ENCODE peak calls at places on chromosome 3, in seven cellular contexts. One of them, this sample, is unnamed. For H3K4me1, the result is how much of the 10 kb centered on the place peaks cover.

GRCh38 chr3:54865316-54865715 is 62.5 kb downstream of the LRTM1 start:
- DNase-seq in tibial nerve: no peak
- DNase-seq in spleen: no peak
- DNase-seq in endothelial cell of umbilical vein: no peak
- DNase-seq in body of pancreas: no peak
- DNase-seq in uterus: no peak
- DNase-seq in heart left ventricle: no peak
- DNase-seq in this sample: no peak

GRCh38 chr3:131036986-131037385 is 10.3 kb downstream of the NEK11 start:
- DNase-seq in tibial nerve: no peak
- DNase-seq in spleen: no peak
- DNase-seq in endothelial cell of umbilical vein: no peak
- DNase-seq in body of pancreas: no peak
- DNase-seq in uterus: no peak
- DNase-seq in heart left ventricle: no peak
- DNase-seq in this sample: no peak

GRCh38 chr3:40718681-40719080 is 193.9 kb downstream of the ZNF621 start:
- DNase-seq in tibial nerve: no peak
- DNase-seq in spleen: no peak
- DNase-seq in endothelial cell of umbilical vein: no peak
- DNase-seq in body of pancreas: no peak
- DNase-seq in uterus: no peak
- DNase-seq in heart left ventricle: no peak
- DNase-seq in this sample: no peak

GRCh38 chr3:21839592-21839991 is 88.6 kb upstream of the ZNF385D start:
- DNase-seq in tibial nerve: peak
- DNase-seq in spleen: no peak
- DNase-seq in endothelial cell of umbilical vein: no peak
- DNase-seq in body of pancreas: no peak
- DNase-seq in uterus: no peak
- DNase-seq in heart left ventricle: peak
- DNase-seq in this sample: no peak

GRCh38 chr3:30752961-30753360 is 141.5 kb downstream of the GADL1 start:
- DNase-seq in tibial nerve: no peak
- DNase-seq in spleen: no peak
- DNase-seq in endothelial cell of umbilical vein: no peak
- DNase-seq in body of pancreas: peak
- DNase-seq in uterus: no peak
- DNase-seq in heart left ventricle: no peak
- DNase-seq in this sample: no peak

GRCh38 chr3:113151475-113152031 is 59.8 kb upstream of the BOC start:
- DNase-seq in tibial nerve: no peak
- DNase-seq in spleen: no peak
- DNase-seq in endothelial cell of umbilical vein: no peak
- DNase-seq in body of pancreas: peak
- DNase-seq in uterus: peak
- DNase-seq in heart left ventricle: no peak
- DNase-seq in this sample: peak

GRCh38 chr3:183895296-183895695 is 10.6 kb upstream of the PARL start:
- DNase-seq in tibial nerve: peak
- DNase-seq in spleen: no peak
- DNase-seq in endothelial cell of umbilical vein: peak
- DNase-seq in body of pancreas: peak
- DNase-seq in uterus: no peak
- DNase-seq in heart left ventricle: no peak
- DNase-seq in this sample: no peak

GRCh38 chr3:52217409-52217805 is 8.0 kb downstream of the TLR9 start:
- DNase-seq in tibial nerve: no peak
- DNase-seq in spleen: peak
- DNase-seq in endothelial cell of umbilical vein: no peak
- DNase-seq in body of pancreas: no peak
- DNase-seq in uterus: no peak
- DNase-seq in heart left ventricle: no peak
- DNase-seq in this sample: no peak

GRCh38 chr3:104349836-104350235 is 1016.9 kb upstream of the ALCAM start:
- DNase-seq in tibial nerve: no peak
- DNase-seq in spleen: no peak
- DNase-seq in endothelial cell of umbilical vein: no peak
- DNase-seq in body of pancreas: no peak
- DNase-seq in uterus: no peak
- DNase-seq in heart left ventricle: no peak
- DNase-seq in this sample: no peak

GRCh38 chr3:137409584-137409983 is 354.5 kb upstream of the SOX14 start:
- DNase-seq in tibial nerve: no peak
- DNase-seq in spleen: no peak
- DNase-seq in endothelial cell of umbilical vein: no peak
- DNase-seq in body of pancreas: no peak
- DNase-seq in uterus: no peak
- DNase-seq in heart left ventricle: no peak
- DNase-seq in this sample: no peak

GRCh38 chr3:30620402-30621360 is 14.3 kb downstream of the TGFBR2 start:
- DNase-seq in tibial nerve: no peak
- DNase-seq in spleen: no peak
- DNase-seq in endothelial cell of umbilical vein: no peak
- DNase-seq in body of pancreas: no peak
- DNase-seq in uterus: no peak
- DNase-seq in heart left ventricle: no peak
- DNase-seq in this sample: no peak

GRCh38 chr3:71109977-71110285 is 473.6 kb downstream of the FOXP1 start:
- DNase-seq in tibial nerve: no peak
- DNase-seq in spleen: no peak
- DNase-seq in endothelial cell of umbilical vein: no peak
- DNase-seq in body of pancreas: no peak
- DNase-seq in uterus: no peak
- DNase-seq in heart left ventricle: no peak
- DNase-seq in this sample: no peak
- H3K4me1 ChIP-seq in tibial nerve: under half
- H3K4me1 ChIP-seq in spleen: under half
- H3K4me1 ChIP-seq in endothelial cell of umbilical vein: half or more
- H3K4me1 ChIP-seq in body of pancreas: under half
- H3K4me1 ChIP-seq in uterus: under half
- H3K4me1 ChIP-seq in heart left ventricle: under half
- H3K4me1 ChIP-seq in this sample: under half

GRCh38 chr3:46406786-46407611 is at the start of the genes CCR5AS and CCRL2:
- DNase-seq in tibial nerve: peak
- DNase-seq in spleen: peak
- DNase-seq in endothelial cell of umbilical vein: peak
- DNase-seq in body of pancreas: peak
- DNase-seq in uterus: peak
- DNase-seq in heart left ventricle: peak
- DNase-seq in this sample: no peak
- TF ChIP-seq POLR2A in tibial nerve: no peak
- TF ChIP-seq POLR2A in spleen: no peak
- TF ChIP-seq POLR2A in endothelial cell of umbilical vein: peak
- TF ChIP-seq POLR2A in body of pancreas: peak
- TF ChIP-seq POLR2A in uterus: no peak
- TF ChIP-seq POLR2A in heart left ventricle: no peak
- TF ChIP-seq POLR2A in this sample: no peak

DNA sequence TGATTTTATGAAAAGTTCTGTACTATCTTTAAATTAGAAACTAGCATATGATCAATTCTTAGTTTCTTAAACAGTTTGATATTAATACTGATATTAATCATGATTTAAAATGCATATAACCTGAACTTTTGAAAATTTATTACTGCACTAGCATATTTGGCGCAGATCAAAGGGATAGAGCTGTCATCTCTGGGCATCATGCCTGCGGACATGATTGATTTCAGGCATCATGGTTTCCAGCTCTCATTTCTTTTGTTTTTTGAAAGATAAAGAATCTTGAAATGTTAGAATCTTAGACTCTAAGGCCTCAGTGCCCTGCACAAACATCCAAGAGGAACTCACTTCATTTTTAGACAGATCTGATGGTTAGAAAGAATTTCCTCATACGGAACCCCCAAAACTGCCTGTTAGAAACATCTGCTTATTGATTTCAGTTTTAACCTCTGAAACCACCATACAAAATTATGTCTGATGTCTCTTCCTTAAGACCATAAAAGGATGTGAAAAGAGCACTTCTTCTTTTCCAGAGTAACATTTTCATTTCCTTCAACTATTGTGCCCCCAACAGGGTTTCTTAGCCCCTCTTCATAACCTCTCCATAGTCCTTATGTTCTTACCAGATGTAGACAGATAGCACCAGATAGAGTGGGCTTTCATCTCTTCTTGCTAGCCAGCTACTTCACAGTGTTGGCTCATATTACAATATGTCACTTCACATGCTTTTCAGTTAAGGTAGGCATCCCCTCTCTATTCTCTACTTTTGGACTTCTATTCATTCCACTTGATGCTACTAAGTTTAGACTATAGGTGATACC is 110.8 kb downstream of the BBX start:
- DNase-seq in tibial nerve: no peak
- DNase-seq in spleen: no peak
- DNase-seq in endothelial cell of umbilical vein: no peak
- DNase-seq in body of pancreas: no peak
- DNase-seq in uterus: no peak
- DNase-seq in heart left ventricle: no peak
- DNase-seq in this sample: no peak
- H3K4me1 ChIP-seq in tibial nerve: under half
- H3K4me1 ChIP-seq in spleen: under half
- H3K4me1 ChIP-seq in endothelial cell of umbilical vein: under half
- H3K4me1 ChIP-seq in body of pancreas: under half
- H3K4me1 ChIP-seq in uterus: under half
- H3K4me1 ChIP-seq in heart left ventricle: under half
- H3K4me1 ChIP-seq in this sample: under half

GRCh38 chr3:127697531-127698240 is 24.9 kb downstream of the ABTB1 start:
- DNase-seq in tibial nerve: peak
- DNase-seq in spleen: peak
- DNase-seq in endothelial cell of umbilical vein: peak
- DNase-seq in body of pancreas: peak
- DNase-seq in uterus: peak
- DNase-seq in heart left ventricle: peak
- DNase-seq in this sample: no peak
- TF ChIP-seq POLR2A in tibial nerve: no peak
- TF ChIP-seq POLR2A in spleen: no peak
- TF ChIP-seq POLR2A in endothelial cell of umbilical vein: no peak
- TF ChIP-seq POLR2A in body of pancreas: peak
- TF ChIP-seq POLR2A in uterus: peak
- TF ChIP-seq POLR2A in heart left ventricle: no peak
- TF ChIP-seq POLR2A in this sample: no peak

GRCh38 chr3:99862208-99862607 is 44.5 kb downstream of the CMSS1 start:
- DNase-seq in tibial nerve: no peak
- DNase-seq in spleen: no peak
- DNase-seq in endothelial cell of umbilical vein: peak
- DNase-seq in body of pancreas: no peak
- DNase-seq in uterus: no peak
- DNase-seq in heart left ventricle: no peak
- DNase-seq in this sample: no peak
- H3K4me1 ChIP-seq in tibial nerve: under half
- H3K4me1 ChIP-seq in spleen: under half
- H3K4me1 ChIP-seq in endothelial cell of umbilical vein: under half
- H3K4me1 ChIP-seq in body of pancreas: under half
- H3K4me1 ChIP-seq in uterus: under half
- H3K4me1 ChIP-seq in heart left ventricle: half or more
- H3K4me1 ChIP-seq in this sample: under half